ENCODE peak calls at places on chromosomes 13 and 19, in five cellular contexts. E is HepG2, O is GM12878, T is K562, I is SK-N-SH. C is an unnamed sample.

GRCh38 chr19:29385191-29385795 is 140.5 kb upstream of the VSTM2B start:
- DNase-seq in E (no peak), O (no peak), T (no peak), I (no peak), C (no peak)

GRCh38 chr19:51147663-51148062 is 5.6 kb downstream of the SIGLEC7 start:
- DNase-seq in E (no peak), O (no peak), T (peak), I (no peak), C (no peak)

GRCh38 chr13:113767366-113767765 is 8.3 kb downstream of the TMEM255B start:
- DNase-seq in E (no peak), O (no peak), T (no peak), I (no peak), C (no peak)

GRCh38 chr13:101262306-101262705 is 154.0 kb downstream of the NALCN start:
- DNase-seq in E (no peak), O (no peak), T (no peak), I (no peak), C (no peak)

GRCh38 chr19:4097501-4097900 is 26.4 kb downstream of the MAP2K2 start:
- DNase-seq in E (no peak), O (no peak), T (no peak), I (no peak), C (no peak)

GRCh38 chr13:40472427-40473220 is 193.8 kb downstream of the FOXO1 start:
- DNase-seq in E (peak), O (no peak), T (no peak), I (no peak), C (no peak)

GRCh38 chr13:65808061-65808460 is 1422.1 kb downstream of the PCDH9 start:
- DNase-seq in E (no peak), O (no peak), T (no peak), I (no peak), C (no peak)

GRCh38 chr13:113656015-113656588 is 1.9 kb downstream of the ATP4B start:
- DNase-seq in E (no peak), O (no peak), T (no peak), I (no peak), C (no peak)

GRCh38 chr19:17787274-17787913 is 7.5 kb upstream of the B3GNT3 start:
- DNase-seq in E (no peak), O (no peak), T (no peak), I (no peak), C (no peak)

GRCh38 chr19:55340144-55340783 is 588 bp downstream of the KMT5C start:
- DNase-seq in E (no peak), O (no peak), T (peak), I (peak), C (no peak)

GRCh38 chr19:8363803-8364771 is at the start of gene ANGPTL4:
- DNase-seq in E (no peak), O (no peak), T (peak), I (peak), C (peak)

GRCh38 chr13:98672947-98673545 is 79.4 kb downstream of the SLC15A1 start:
- DNase-seq in E (peak), O (peak), T (peak), I (peak), C (peak)

GRCh38 chr19:51272183-51272817 is 21.4 kb downstream of the SIGLECL1 start:
- DNase-seq in E (no peak), O (no peak), T (no peak), I (no peak), C (no peak)

GRCh38 chr13:109904218-109904617 is 117.8 kb upstream of the IRS2 start:
- DNase-seq in E (no peak), O (no peak), T (peak), I (no peak), C (no peak)

GRCh38 chr19:48918801-48919247 is 14.7 kb upstream of the DHDH start:
- DNase-seq in E (no peak), O (no peak), T (peak), I (peak), C (no peak)
- TF ChIP-seq REST in E (no peak), O (no peak), T (no peak), I (no peak), C (no peak)

GRCh38 chr13:45340422-45341033 is 455 bp downstream of the TPT1 start:
- DNase-seq in E (peak), O (no peak), T (peak), I (peak), C (peak)
- TF ChIP-seq RAD21 in E (no peak), O (peak), T (peak), I (peak), C (no peak)

DNA sequence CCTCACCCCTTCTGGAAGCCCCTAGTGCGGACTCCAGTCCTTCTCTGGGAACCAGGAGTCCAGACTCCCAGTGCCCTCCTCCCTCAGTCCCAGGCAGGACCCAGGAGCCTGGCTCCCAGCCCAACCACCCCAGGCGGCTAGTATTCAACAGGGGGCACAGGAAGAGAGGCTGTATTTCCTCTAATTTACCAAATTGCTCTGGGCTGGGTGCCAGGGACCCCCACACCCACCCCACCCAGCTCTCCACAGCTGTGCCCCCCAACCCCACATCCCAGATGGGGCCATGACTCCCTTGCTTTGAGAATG is 3.4 kb downstream of the GRIN2D start:
- DNase-seq in E (no peak), O (no peak), T (no peak), I (no peak), C (no peak)
- TF ChIP-seq USF2 in E (no peak), O (no peak), T (no peak), I (no peak), C (no peak)

GRCh38 chr19:48878219-48879024 is 6.2 kb downstream of the PPP1R15A start:
- DNase-seq in E (no peak), O (no peak), T (peak), I (no peak), C (no peak)
- TF ChIP-seq REST in E (no peak), O (no peak), T (no peak), I (no peak), C (no peak)

C was measured in A549.